ENCODE peak calls at places on chromosome 9, in ten cellular contexts. K is iPS DF 6.9; D is foreskin fibroblast; G is MM.1S; I is NCI-H1436; V is mucosa of descending colon; Z is central memory CD4-positive, alpha-beta T cell; F is nucleus accumbens; Y is activated CD8-positive, alpha-beta memory T cell treated with anti-CD3 and anti-CD28 coated beads for 24 hours; P is M059J. H is an unnamed sample.

GRCh38 chr9:104914458-104914857 is 13.5 kb downstream of the ABCA1 start:
- DNase-seq in K (no peak), D (no peak), G (no peak), I (no peak), V (no peak), Z (no peak), F (peak), Y (no peak), P (no peak), H (no peak)

GRCh38 chr9:15642369-15642962 is 89.6 kb downstream of the CCDC171 start:
- DNase-seq in K (peak), D (peak), G (peak), I (peak), V (no peak), Z (no peak), F (no peak), Y (no peak), P (peak), H (peak)

GRCh38 chr9:110615526-110615925 is 36.0 kb upstream of the SVEP1 start:
- DNase-seq in K (no peak), D (peak), G (no peak), I (no peak), V (no peak), Z (no peak), F (no peak), Y (no peak), P (peak), H (peak)

GRCh38 chr9:12538842-12539584 is 154.2 kb upstream of the TYRP1 start:
- DNase-seq in K (no peak), D (no peak), G (no peak), I (no peak), V (no peak), Z (no peak), F (no peak), Y (no peak), P (no peak), H (no peak)

GRCh38 chr9:129378241-129378661 is 200.2 kb upstream of the IER5L start:
- DNase-seq in K (no peak), D (no peak), G (no peak), I (no peak), V (no peak), Z (no peak), F (no peak), Y (no peak), P (no peak), H (no peak)

GRCh38 chr9:36442710-36443109 is 42.6 kb upstream of the RNF38 start:
- DNase-seq in K (no peak), D (no peak), G (no peak), I (no peak), V (no peak), Z (no peak), F (no peak), Y (no peak), P (no peak), H (no peak)

GRCh38 chr9:487429-487828 is 272.8 kb downstream of the DOCK8 start:
- DNase-seq in K (no peak), D (no peak), G (no peak), I (no peak), V (no peak), Z (no peak), F (no peak), Y (no peak), P (no peak), H (no peak)

GRCh38 chr9:13078164-13078563 is 201.3 kb downstream of the MPDZ start:
- DNase-seq in K (no peak), D (no peak), G (no peak), I (no peak), V (no peak), Z (no peak), F (no peak), Y (no peak), P (no peak), H (no peak)

GRCh38 chr9:21070171-21070571 is 7.6 kb downstream of the IFNB1 start:
- DNase-seq in K (peak), D (peak), G (no peak), I (no peak), V (peak), Z (no peak), F (peak), Y (no peak), P (peak), H (peak)

H was measured in adipocyte.